ENCODE peak calls at places on chromosomes 5 and 9, in six cellular contexts. Y is activated CD8-positive, alpha-beta memory T cell treated with anti-CD3 and anti-CD28 coated beads for 1 hour; X is AG09309; I is T-cell; B is AG08396; W is activated T-cell treated with anti-CD3 and anti-CD28 coated beads for 1 hour. Z is an unnamed sample.

GRCh38 chr9:128390813-128391711 is 19.9 kb downstream of the URM1 start:
- DNase-seq in Y (no peak), W (no peak), I (no peak), X (no peak), B (no peak), Z (no peak)

GRCh38 chr5:119578937-119579336 is 50.4 kb upstream of the FAM170A start:
- DNase-seq in I (no peak), X (no peak), Y (no peak), B (no peak), W (no peak), Z (peak)

GRCh38 chr5:176768174-176768970 is 42.0 kb upstream of the UNC5A start:
- DNase-seq in X (no peak), B (no peak), W (no peak), I (no peak), Y (no peak), Z (no peak)

GRCh38 chr5:40401965-40402364 is 277.8 kb upstream of the PTGER4 start:
- DNase-seq in Y (no peak), W (no peak), X (no peak), I (no peak), B (no peak), Z (peak)

GRCh38 chr5:78320461-78320860 is 26.0 kb upstream of the AP3B1 start:
- DNase-seq in X (peak), I (no peak), Y (no peak), B (peak), W (no peak), Z (peak)

GRCh38 chr9:98357921-98358535 is 102.6 kb upstream of the TBC1D2 start:
- DNase-seq in Y (no peak), B (peak), W (no peak), X (peak), I (no peak), Z (peak)

GRCh38 chr5:176388003-176388340 is 426 bp downstream of the NOP16 start:
- DNase-seq in Y (no peak), W (no peak), B (peak), X (no peak), I (no peak), Z (no peak)

GRCh38 chr5:58071566-58071965 is 388.3 kb downstream of the PLK2 start:
- DNase-seq in X (no peak), W (no peak), I (no peak), B (no peak), Y (no peak), Z (no peak)

GRCh38 chr5:41908374-41909079 is 4.4 kb downstream of the RIMOC1 start:
- DNase-seq in X (peak), Y (no peak), I (no peak), B (peak), W (no peak), Z (peak)

GRCh38 chr9:132423503-132423902 is 13.5 kb downstream of the CFAP77 start:
- DNase-seq in I (no peak), Y (no peak), W (no peak), B (no peak), X (no peak), Z (no peak)

GRCh38 chr5:59021286-59021673 is 438.4 kb downstream of the RAB3C start:
- DNase-seq in I (no peak), X (no peak), Y (no peak), B (no peak), W (no peak), Z (no peak)

GRCh38 chr9:33290994-33291397 is 680 bp downstream of the NFX1 start:
- DNase-seq in Y (no peak), I (no peak), B (no peak), X (peak), W (no peak), Z (peak)